ENCODE peak calls at places on chromosomes 3 and 15, in six cellular contexts. C, V, H, Y, J and F are unnamed samples.

GRCh38 chr15:74752486-74753395 is 4.1 kb downstream of the CYP1A2 start:
- DNase-seq in Y (peak; percentile 18), H (peak; percentile 40), C (no peak), J (no peak), V (no peak), F (no peak)

GRCh38 chr3:175969456-175969855 is 1110.3 kb downstream of the NAALADL2 start:
- DNase-seq in Y (no peak), V (no peak), J (no peak), C (no peak), H (no peak), F (no peak)

GRCh38 chr3:196837819-196838420 is 29.8 kb upstream of the SENP5 start:
- DNase-seq in H (peak; percentile 69), Y (peak; percentile 51), V (peak; percentile 77), C (peak; percentile 49), J (peak; percentile 32), F (peak; percentile 66)

GRCh38 chr3:71542548-71543370 is 40.8 kb downstream of the FOXP1 start:
- DNase-seq in J (peak; percentile 91), C (peak; percentile 66), H (peak; percentile 94), Y (peak; percentile 93), V (peak; percentile 91), F (peak; percentile 84)

GRCh38 chr3:16548721-16549120 is 35.2 kb upstream of the RFTN1 start:
- DNase-seq in C (no peak), Y (peak; percentile 79), V (no peak), J (peak; percentile 84), H (peak; percentile 62), F (no peak)

GRCh38 chr3:62032738-62033137 is 340.6 kb downstream of the FEZF2 start:
- DNase-seq in J (no peak), C (no peak), H (no peak), Y (no peak), V (no peak), F (no peak)

GRCh38 chr3:169869484-169870304 is at the start of gene LRRC31:
- DNase-seq in Y (no peak), C (no peak), J (no peak), H (no peak), V (no peak), F (no peak)

GRCh38 chr3:117052356-117052755 is 342.8 kb downstream of the TUSC7 start:
- DNase-seq in J (no peak), V (no peak), Y (peak; percentile 19), H (peak; percentile 26), C (no peak), F (no peak)

GRCh38 chr15:66835558-66835878 is 133.5 kb downstream of the SMAD6 start:
- DNase-seq in C (no peak), Y (no peak), V (no peak), H (no peak), J (no peak), F (peak; percentile 65)

GRCh38 chr3:143652118-143652517 is 196.2 kb downstream of the SLC9A9 start:
- DNase-seq in V (no peak), J (no peak), H (no peak), Y (no peak), C (no peak), F (no peak)

GRCh38 chr3:195999896-196000295 is 82.0 kb downstream of the TFRC start:
- DNase-seq in Y (no peak), J (no peak), V (no peak), H (peak; percentile 26), C (no peak), F (no peak)

GRCh38 chr15:88907111-88907510 is 6.1 kb downstream of the MFGE8 start:
- DNase-seq in Y (no peak), V (no peak), H (no peak), C (no peak), J (no peak), F (no peak)

GRCh38 chr15:68380456-68380855 is 51.5 kb downstream of the ITGA11 start:
- DNase-seq in C (peak; percentile 13), V (peak; percentile 53), J (no peak), H (no peak), Y (no peak), F (no peak)

GRCh38 chr15:31235298-31236183 is 91.1 kb upstream of the KLF13 start:
- DNase-seq in C (peak; percentile 76), V (peak; percentile 55), Y (peak; percentile 8), H (peak; percentile 62), J (no peak), F (no peak)

GRCh38 chr15:31237042-31237324 is 89.7 kb upstream of the KLF13 start:
- DNase-seq in J (no peak), Y (no peak), C (no peak), H (no peak), V (peak; percentile 44), F (no peak)

GRCh38 chr15:31238369-31238768 is 88.3 kb upstream of the KLF13 start:
- DNase-seq in V (no peak), J (no peak), H (no peak), C (no peak), Y (no peak), F (no peak)

GRCh38 chr15:31234815-31235214 is 91.8 kb upstream of the KLF13 start:
- DNase-seq in J (no peak), H (no peak), Y (no peak), C (no peak), V (peak; percentile 46), F (no peak)

DNA sequence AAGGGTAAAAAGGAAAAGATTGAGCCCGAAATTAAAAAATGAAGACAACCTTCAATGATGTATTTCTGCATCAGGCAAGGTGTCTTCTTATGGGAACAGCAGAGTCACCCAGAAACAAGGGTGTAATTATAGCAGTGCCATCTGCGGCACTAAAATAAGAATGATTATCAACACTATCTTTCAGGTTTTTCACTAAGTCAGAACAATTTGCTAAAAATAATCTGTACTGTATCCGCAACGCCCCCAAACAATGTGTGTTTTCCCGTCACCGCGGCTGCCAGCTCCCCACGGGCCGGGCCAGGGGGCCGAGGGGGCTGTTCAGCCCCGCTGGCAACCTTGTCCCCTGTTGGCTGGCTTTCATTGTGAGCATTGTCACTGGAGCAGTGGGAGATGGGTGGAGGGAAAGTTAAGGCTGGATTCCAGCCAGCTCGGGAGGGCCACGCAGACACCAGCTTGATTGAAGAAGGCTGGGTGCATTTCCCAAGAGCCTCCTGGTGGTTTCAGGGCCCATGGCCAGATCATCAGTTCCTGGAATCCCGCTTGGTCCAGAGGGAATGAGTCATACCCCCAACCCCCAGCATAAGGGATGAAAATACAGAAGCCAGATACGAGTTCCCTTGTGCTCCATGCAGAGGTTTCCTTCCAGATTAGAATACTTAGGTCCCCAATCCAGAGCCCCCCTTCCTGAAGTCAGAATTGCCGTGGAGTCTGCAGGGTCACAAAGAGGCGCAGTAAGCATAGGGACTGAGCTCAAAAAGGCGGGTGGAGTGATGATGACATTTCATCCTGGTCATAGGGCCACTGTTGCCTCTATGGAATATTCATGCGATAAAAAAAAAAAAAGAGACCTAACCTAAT is 90.2 kb upstream of the KLF13 start:
- DNase-seq in H (peak; percentile 97), J (peak; percentile 96), Y (peak; percentile 94), V (peak; percentile 90), C (peak; percentile 85), F (no peak)
- TF ChIP-seq CTCF in H (no peak), J (peak; percentile 0), Y (peak; percentile 41), V (peak; percentile 25), C (peak; percentile 23), F (no peak)

DNA sequence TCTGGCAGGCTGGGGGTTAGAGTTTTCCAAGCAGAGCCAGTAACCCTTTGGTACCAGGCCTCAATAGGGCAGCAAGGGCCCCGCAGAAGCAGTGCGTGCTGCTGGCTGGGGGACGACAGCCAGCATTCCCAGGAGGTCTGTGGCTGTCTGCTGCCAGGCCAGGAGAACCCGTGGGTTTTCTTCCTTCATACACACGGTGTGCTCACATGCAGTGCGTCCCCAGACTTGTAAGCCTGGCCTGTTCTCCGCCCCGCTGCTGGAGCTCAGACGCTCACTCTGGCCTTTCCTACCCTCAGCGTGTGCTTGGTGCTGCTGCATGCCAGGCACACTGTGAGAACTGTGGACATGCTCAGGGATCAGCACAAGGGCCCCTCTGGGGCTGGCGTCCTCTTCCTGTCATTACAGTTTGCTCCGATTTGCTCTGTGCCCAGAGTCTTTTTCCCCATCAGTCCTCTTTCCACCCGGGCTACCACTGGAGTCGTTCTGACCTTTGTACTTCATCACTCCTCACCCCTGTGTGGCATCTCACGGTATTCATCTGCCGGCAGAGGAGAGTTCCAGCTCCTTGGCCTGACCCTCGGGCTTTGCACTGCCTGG is 149.5 kb downstream of the DNAJB8 start:
- DNase-seq in Y (no peak), C (peak; percentile 35), J (no peak), V (no peak), H (no peak), F (peak; percentile 40)
- TF ChIP-seq CTCF in Y (no peak), C (no peak), J (no peak), V (no peak), H (no peak), F (no peak)

GRCh38 chr3:69180869-69181591 is 58.6 kb upstream of the LMOD3 start:
- DNase-seq in Y (no peak), J (no peak), H (no peak), V (no peak), C (no peak), F (no peak)

GRCh38 chr3:69178100-69178499 is 55.7 kb upstream of the LMOD3 start:
- DNase-seq in Y (no peak), J (no peak), H (no peak), C (no peak), V (no peak), F (no peak)

GRCh38 chr3:69179740-69180372 is 57.5 kb upstream of the LMOD3 start:
- DNase-seq in V (no peak), C (no peak), Y (peak; percentile 1), H (peak; percentile 48), J (no peak), F (no peak)

GRCh38 chr3:69181592-69182211 is 59.3 kb upstream of the LMOD3 start:
- DNase-seq in J (peak; percentile 77), C (no peak), Y (peak; percentile 85), H (peak; percentile 86), V (no peak), F (no peak)

GRCh38 chr3:69178838-69179739 is 56.7 kb upstream of the LMOD3 start:
- DNase-seq in C (no peak), H (peak; percentile 42), Y (peak; percentile 3), V (no peak), J (no peak), F (no peak)
- TF ChIP-seq CTCF in C (no peak), H (no peak), Y (no peak), V (no peak), J (no peak), F (no peak)

GRCh38 chr3:34947849-34948248 is 691.5 kb upstream of the ARPP21 start:
- DNase-seq in H (peak; percentile 67), V (no peak), Y (peak; percentile 74), J (peak; percentile 91), C (no peak), F (no peak)
- TF ChIP-seq CTCF in H (no peak), V (no peak), Y (no peak), J (no peak), C (no peak), F (no peak)

GRCh38 chr3:10855871-10856662 is 40.0 kb downstream of the SLC6A11 start:
- DNase-seq in C (no peak), H (peak; percentile 2), V (no peak), J (no peak), Y (no peak), F (no peak)
- TF ChIP-seq CTCF in C (no peak), H (peak; percentile 53), V (no peak), J (peak; percentile 30), Y (peak; percentile 59), F (peak; percentile 14)